ENCODE peak calls at places on chromosomes 7 and 10, in seven cellular contexts. X is transverse colon, D is fibroblast of lung, C is tibial nerve, U is kidney, V is PC-3, B is heart left ventricle. M is an unnamed sample.

GRCh38 chr10:71663311-71663710 is 56.3 kb downstream of the C10orf105 start:
- DNase-seq in X (peak; percentile 49), D (no peak), C (no peak), U (no peak), V (no peak), B (no peak), M (peak; percentile 25)

GRCh38 chr7:107115762-107116540 is 52.9 kb upstream of the HBP1 start:
- DNase-seq in X (no peak), D (no peak), C (no peak), U (no peak), V (no peak), B (no peak), M (no peak)

GRCh38 chr7:43463401-43463980 is 119.4 kb upstream of the STK17A start:
- DNase-seq in X (no peak), D (no peak), C (no peak), U (no peak), V (no peak), B (no peak), M (no peak)

GRCh38 chr7:141073641-141074161 is at the start of gene TMEM178B:
- DNase-seq in X (no peak), D (no peak), C (no peak), U (peak; percentile 78), V (peak; percentile 1), B (peak; percentile 7), M (no peak)

GRCh38 chr7:99308461-99309074 is 17.1 kb upstream of the ARPC1A start:
- DNase-seq in X (no peak), D (no peak), C (no peak), U (no peak), V (peak; percentile 57), B (no peak), M (no peak)

GRCh38 chr10:95818663-95819062 is 62.7 kb downstream of the ENTPD1 start:
- DNase-seq in X (no peak), D (peak; percentile 40), C (no peak), U (no peak), V (peak; percentile 73), B (no peak), M (no peak)

GRCh38 chr10:122565766-122566206 is 5.2 kb downstream of the DMBT1 start:
- DNase-seq in X (peak; percentile 83), D (peak; percentile 90), C (peak; percentile 94), U (peak; percentile 81), V (peak; percentile 88), B (peak; percentile 72), M (peak; percentile 92)

GRCh38 chr10:103040424-103040823 is 122.3 kb downstream of the CNNM2 start:
- DNase-seq in X (no peak), D (no peak), C (no peak), U (no peak), V (peak; percentile 16), B (no peak), M (no peak)

GRCh38 chr10:26857991-26858706 is 2.6 kb downstream of the ABI1 start:
- DNase-seq in X (no peak), D (no peak), C (no peak), U (no peak), V (no peak), B (no peak), M (no peak)

GRCh38 chr7:116573541-116573940 is 48.7 kb downstream of the CAV1 start:
- DNase-seq in X (no peak), D (no peak), C (no peak), U (no peak), V (no peak), B (no peak), M (no peak)

GRCh38 chr10:20892011-20892585 is 5.0 kb downstream of the NEBL start:
- DNase-seq in X (no peak), D (no peak), C (no peak), U (no peak), V (no peak), B (peak; percentile 46), M (no peak)

GRCh38 chr7:80037689-80038088 is 96.9 kb upstream of the GNAI1 start:
- DNase-seq in X (no peak), D (no peak), C (no peak), U (no peak), V (no peak), B (no peak), M (no peak)

GRCh38 chr7:129279757-129280156 is 54.9 kb downstream of the AHCYL2 start:
- DNase-seq in X (no peak), D (no peak), C (no peak), U (no peak), V (peak; percentile 86), B (no peak), M (no peak)

GRCh38 chr7:129285195-129285594 is 60.4 kb downstream of the AHCYL2 start:
- DNase-seq in X (no peak), D (peak; percentile 5), C (no peak), U (no peak), V (no peak), B (no peak), M (no peak)

GRCh38 chr7:129281163-129281562 is 56.3 kb downstream of the AHCYL2 start:
- DNase-seq in X (no peak), D (no peak), C (no peak), U (no peak), V (no peak), B (no peak), M (no peak)

GRCh38 chr7:129283938-129284337 is 59.1 kb downstream of the AHCYL2 start:
- DNase-seq in X (no peak), D (no peak), C (no peak), U (no peak), V (no peak), B (no peak), M (no peak)

DNA sequence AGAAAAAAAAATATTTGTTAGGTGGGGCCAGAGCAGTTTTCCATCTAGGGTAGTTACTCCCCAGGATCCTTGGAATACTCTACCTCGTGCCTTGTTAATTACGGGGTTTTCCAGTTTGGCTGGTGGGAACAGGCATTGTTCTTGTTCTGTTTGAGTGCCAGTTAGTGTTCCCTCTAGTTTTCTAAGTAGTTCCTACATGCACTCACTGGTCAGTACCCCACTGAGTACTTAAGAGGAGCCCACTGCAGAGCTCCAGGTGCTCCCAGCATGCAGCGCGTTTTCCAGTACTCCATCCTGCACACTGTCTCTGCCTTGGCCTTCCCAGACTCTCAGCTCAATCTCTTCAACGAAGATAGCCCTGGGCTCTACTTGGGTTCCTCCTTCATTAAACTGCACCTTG is 58.0 kb downstream of the AHCYL2 start:
- DNase-seq in X (no peak), D (no peak), C (no peak), U (no peak), V (no peak), B (no peak), M (no peak)
- H3K4me1 ChIP-seq in X (no peaks in the 10 kb centered on the region), D (no peaks in the 10 kb centered on the region), C (no peaks in the 10 kb centered on the region), U (peaks cover 3% of the 10 kb centered on the region), V (peaks cover 14% of the 10 kb centered on the region), B (no peaks in the 10 kb centered on the region), M (no peaks in the 10 kb centered on the region)

GRCh38 chr7:45084336-45084735 is 4.4 kb downstream of the NACAD start:
- DNase-seq in X (no peak), D (no peak), C (no peak), U (peak; percentile 32), V (no peak), B (no peak), M (no peak)

GRCh38 chr7:45084901-45085618 is 3.7 kb downstream of the NACAD start:
- DNase-seq in X (no peak), D (no peak), C (no peak), U (peak; percentile 65), V (no peak), B (no peak), M (no peak)

GRCh38 chr7:45086348-45087065 is 2.3 kb downstream of the NACAD start:
- DNase-seq in X (no peak), D (no peak), C (no peak), U (peak; percentile 40), V (no peak), B (no peak), M (no peak)

GRCh38 chr7:45087301-45088145 is 1.2 kb downstream of the NACAD start:
- DNase-seq in X (no peak), D (no peak), C (no peak), U (peak; percentile 47), V (no peak), B (no peak), M (no peak)

GRCh38 chr7:45085619-45086200 is 3.1 kb downstream of the NACAD start:
- DNase-seq in X (no peak), D (no peak), C (no peak), U (peak; percentile 68), V (no peak), B (no peak), M (no peak)
- H3K4me3 ChIP-seq in X (no peak overlapping the region), D (no peak overlapping the region), C (no peak overlapping the region), U (no peak overlapping the region), V (no peak overlapping the region), B (no peak overlapping the region), M (no peak overlapping the region)

GRCh38 chr7:33981686-33982424 is 76.5 kb downstream of the BMPER start:
- DNase-seq in X (no peak), D (peak; percentile 36), C (no peak), U (no peak), V (no peak), B (no peak), M (no peak)

GRCh38 chr7:33982425-33982786 is 77.1 kb downstream of the BMPER start:
- DNase-seq in X (no peak), D (peak; percentile 68), C (no peak), U (no peak), V (peak; percentile 50), B (no peak), M (peak; percentile 24)

GRCh38 chr7:33981221-33981620 is 75.9 kb downstream of the BMPER start:
- DNase-seq in X (no peak), D (no peak), C (no peak), U (no peak), V (no peak), B (no peak), M (no peak)

GRCh38 chr7:33986951-33987948 is 81.9 kb downstream of the BMPER start:
- DNase-seq in X (no peak), D (peak; percentile 97), C (peak; percentile 61), U (no peak), V (peak; percentile 96), B (no peak), M (peak; percentile 8)

GRCh38 chr7:33986456-33986855 is 81.1 kb downstream of the BMPER start:
- DNase-seq in X (no peak), D (no peak), C (no peak), U (no peak), V (no peak), B (no peak), M (no peak)
- TF ChIP-seq CTCF in X (no peak), D (no peak), C (no peak), U (no peak), V (no peak), B (no peak), M (no peak)

DNA sequence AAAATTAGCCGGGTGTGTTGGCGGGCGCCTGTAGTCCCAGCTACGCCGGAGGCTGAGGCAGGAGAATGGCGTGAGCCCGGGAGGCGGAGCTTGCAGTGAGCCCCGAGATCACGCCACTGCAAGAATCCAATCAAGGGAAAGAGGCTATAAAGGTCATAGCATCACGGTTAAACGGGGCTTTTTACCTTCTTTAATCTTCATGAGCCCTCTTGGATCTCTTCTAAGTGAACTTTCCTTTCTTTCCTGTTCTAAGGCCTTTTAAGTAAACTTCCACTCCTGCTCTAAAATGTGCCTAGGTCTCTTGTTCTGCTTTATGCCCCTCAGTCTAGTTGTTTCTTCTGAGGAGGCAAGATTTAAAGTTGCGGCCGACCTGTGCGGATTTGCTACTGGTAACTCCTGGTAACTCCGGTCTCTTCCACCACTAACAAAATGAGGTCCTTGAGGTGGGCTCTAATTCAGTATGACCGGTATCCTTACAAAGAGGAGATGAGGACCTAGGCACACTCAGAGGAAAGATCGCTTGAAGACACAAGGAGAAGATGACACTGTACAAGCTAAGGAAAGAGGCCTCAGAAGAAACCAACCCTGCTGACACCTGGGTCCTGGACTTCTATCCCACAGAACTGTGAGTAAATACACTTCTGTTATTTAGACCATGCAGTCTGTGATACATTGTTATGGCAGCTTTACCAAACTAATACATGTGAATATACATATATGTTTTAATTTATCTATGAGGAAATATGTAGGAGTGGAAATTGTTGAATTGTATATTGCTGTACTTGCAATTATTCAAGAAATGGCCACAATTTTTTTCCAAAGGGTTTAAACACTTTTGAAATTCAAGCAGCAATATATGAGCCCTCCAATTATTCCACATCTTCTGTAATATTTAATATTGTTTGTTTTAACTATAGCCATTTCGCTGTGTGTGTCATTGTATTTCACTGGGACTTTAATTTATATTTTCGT is 331.5 kb upstream of the CNTNAP2 start:
- DNase-seq in X (no peak), D (no peak), C (no peak), U (no peak), V (no peak), B (no peak), M (no peak)
- H3K4me1 ChIP-seq in X (no peaks in the 10 kb centered on the region), D (no peaks in the 10 kb centered on the region), C (no peaks in the 10 kb centered on the region), U (no peaks in the 10 kb centered on the region), V (no peaks in the 10 kb centered on the region), B (no peaks in the 10 kb centered on the region), M (no peaks in the 10 kb centered on the region)